ENCODE peak calls at places on chromosomes 16 and 17, in six cellular contexts. G, S, N, I, F and A are unnamed samples.

GRCh38 chr17:57641761-57642160 is 103.3 kb downstream of the CCDC182 start:
- DNase-seq in I (no peak), F (no peak), S (no peak), G (no peak), N (no peak), A (no peak)

GRCh38 chr17:38542286-38542685 is 63.5 kb downstream of the SRCIN1 start:
- DNase-seq in I (no peak), F (no peak), S (no peak), G (no peak), N (no peak), A (no peak)

GRCh38 chr17:58671969-58672368 is 19.9 kb downstream of the TEX14 start:
- DNase-seq in I (no peak), F (no peak), N (no peak), G (no peak), S (no peak), A (no peak)

GRCh38 chr16:56246051-56246817 is 54.9 kb downstream of the GNAO1 start:
- DNase-seq in F (no peak), N (peak; percentile 85), I (peak; percentile 14), G (peak; percentile 55), S (no peak), A (no peak)

GRCh38 chr16:912684-913613 is 57.8 kb downstream of the LMF1 start:
- DNase-seq in G (no peak), I (no peak), F (no peak), S (no peak), N (no peak), A (no peak)

GRCh38 chr17:42131232-42131631 is 8.6 kb downstream of the HSPB9 start:
- DNase-seq in N (no peak), F (no peak), G (no peak), I (no peak), S (no peak), A (no peak)

GRCh38 chr17:81020767-81021497 is 14.0 kb upstream of the BAIAP2 start:
- DNase-seq in S (no peak), I (no peak), F (no peak), G (no peak), N (no peak), A (peak; percentile 84)

GRCh38 chr16:23863511-23864422 is 28.0 kb downstream of the PRKCB start:
- DNase-seq in N (no peak), S (no peak), I (no peak), F (peak; percentile 87), G (no peak), A (no peak)

GRCh38 chr17:2592974-2593845 is at the start of gene PAFAH1B1:
- DNase-seq in N (no peak), G (no peak), S (peak; percentile 93), I (peak; percentile 16), F (peak; percentile 89), A (peak; percentile 73)

GRCh38 chr16:89092013-89092412 is 1.6 kb upstream of the ACSF3 start:
- DNase-seq in F (no peak), S (no peak), G (no peak), N (no peak), I (no peak), A (no peak)

GRCh38 chr17:54901230-54901847 is 687 bp downstream of the TOM1L1 start:
- DNase-seq in S (no peak), N (peak; percentile 38), I (no peak), G (no peak), F (no peak), A (peak; percentile 14)

GRCh38 chr16:66728117-66728787 is 23.2 kb downstream of the DYNC1LI2 start:
- DNase-seq in I (no peak), N (no peak), G (no peak), S (no peak), F (peak; percentile 71), A (peak; percentile 43)

GRCh38 chr16:80100846-80101451 is 439.8 kb upstream of the DYNLRB2 start:
- DNase-seq in G (no peak), I (no peak), S (no peak), N (no peak), F (no peak), A (no peak)

GRCh38 chr16:14545346-14545884 is 84.6 kb downstream of the PARN start:
- DNase-seq in F (no peak), I (no peak), N (peak; percentile 39), G (no peak), S (no peak), A (no peak)